ENCODE peak calls at places on chromosomes 11 and 22, in seven cellular contexts. U, O, H, Q, Z, X and M are unnamed samples.

GRCh38 chr22:32076726-32077550 is 33.9 kb downstream of the SLC5A1 start:
- DNase-seq in Q (no peak), X (no peak), O (no peak), U (no peak), H (no peak), Z (no peak), M (no peak)

GRCh38 chr11:65410936-65411680 is 11.5 kb upstream of the NEAT1 start:
- DNase-seq in U (no peak), Q (no peak), O (no peak), Z (peak; percentile 35), H (no peak), X (no peak), M (no peak)

GRCh38 chr11:87351671-87352070 is 313.9 kb downstream of the TMEM135 start:
- DNase-seq in H (no peak), Q (no peak), X (no peak), Z (no peak), U (peak; percentile 64), O (no peak), M (no peak)

GRCh38 chr11:80529722-80530121 is 1088.9 kb upstream of the TENM4 start:
- DNase-seq in U (no peak), Z (no peak), Q (no peak), X (no peak), O (no peak), H (no peak), M (no peak)

GRCh38 chr11:10349281-10349665 is 44.4 kb downstream of the ADM start:
- DNase-seq in Q (no peak), O (no peak), U (no peak), Z (no peak), H (no peak), X (no peak), M (no peak)

GRCh38 chr11:121018746-121019145 is 5.2 kb upstream of the TBCEL start:
- DNase-seq in X (no peak), Z (no peak), H (no peak), O (no peak), Q (no peak), U (no peak), M (no peak)

GRCh38 chr22:41563051-41563711 is 2.4 kb downstream of the CSDC2 start:
- DNase-seq in X (no peak), U (peak; percentile 60), Z (peak; percentile 81), H (no peak), O (peak; percentile 78), Q (peak; percentile 64), M (peak; percentile 90)

GRCh38 chr11:85759915-85760314 is 51.0 kb downstream of the SYTL2 start:
- DNase-seq in X (peak; percentile 76), Q (peak; percentile 75), O (peak; percentile 8), H (peak; percentile 77), Z (no peak), U (peak; percentile 90), M (peak; percentile 90)

GRCh38 chr22:26452236-26453016 is 23.4 kb downstream of the ASPHD2 start:
- DNase-seq in Z (no peak), O (no peak), U (no peak), X (no peak), Q (no peak), H (no peak), M (no peak)

GRCh38 chr11:72274435-72274834 is 30.5 kb upstream of the PHOX2A start:
- DNase-seq in O (no peak), U (no peak), X (no peak), H (no peak), Z (no peak), Q (peak; percentile 6), M (no peak)

GRCh38 chr11:86279713-86280112 is 22.3 kb upstream of the HIKESHI start:
- DNase-seq in X (no peak), Z (no peak), U (no peak), Q (no peak), H (no peak), O (no peak), M (no peak)

GRCh38 chr22:19846620-19847344 is 7.9 kb downstream of the GNB1L start:
- DNase-seq in O (no peak), H (no peak), X (no peak), U (no peak), Q (no peak), Z (no peak), M (no peak)

GRCh38 chr22:22571429-22571828 is 12.4 kb upstream of the PRAME start:
- DNase-seq in U (no peak), Q (no peak), O (no peak), X (no peak), H (no peak), Z (no peak), M (no peak)

GRCh38 chr11:102680945-102681344 is 24.6 kb downstream of the MMP27 start:
- DNase-seq in Z (no peak), U (no peak), O (no peak), X (no peak), H (no peak), Q (no peak), M (no peak)

GRCh38 chr11:110327508-110327907 is 31.1 kb upstream of the RDX start:
- DNase-seq in X (no peak), Q (no peak), Z (no peak), U (no peak), H (no peak), O (no peak), M (no peak)

GRCh38 chr11:84383571-84383970 is 1097.4 kb upstream of the CCDC90B start:
- DNase-seq in U (no peak), Q (peak; percentile 8), X (no peak), Z (no peak), H (peak; percentile 3), O (no peak), M (peak; percentile 23)

GRCh38 chr11:57775474-57775873 is 13.9 kb downstream of the CTNND1 start:
- DNase-seq in H (no peak), Q (no peak), Z (no peak), X (no peak), U (peak; percentile 34), O (no peak), M (peak; percentile 14)

GRCh38 chr11:57776577-57776976 is 15.0 kb downstream of the CTNND1 start:
- DNase-seq in U (peak; percentile 34), X (no peak), O (no peak), Q (no peak), Z (no peak), H (no peak), M (no peak)

GRCh38 chr11:57777969-57778317 is 16.3 kb downstream of the CTNND1 start:
- DNase-seq in U (peak; percentile 78), Z (no peak), X (no peak), Q (no peak), O (no peak), H (no peak), M (peak; percentile 51)

GRCh38 chr11:57778318-57779037 is 16.9 kb downstream of the CTNND1 start:
- DNase-seq in Q (peak; percentile 96), O (peak; percentile 100), Z (peak; percentile 96), H (peak; percentile 100), U (peak; percentile 99), X (peak; percentile 95), M (peak; percentile 98)

GRCh38 chr11:57776101-57776511 is 14.5 kb downstream of the CTNND1 start:
- DNase-seq in Q (no peak), X (no peak), Z (no peak), H (peak; percentile 76), O (peak; percentile 82), U (no peak), M (peak; percentile 73)
- H3K4me3 ChIP-seq in Q (peak overlapping the region; percentile 1), X (no peak overlapping the region), Z (no peak overlapping the region), H (peak overlapping the region; percentile 6), O (no peak overlapping the region), U (no peak overlapping the region), M (no peak overlapping the region)

DNA sequence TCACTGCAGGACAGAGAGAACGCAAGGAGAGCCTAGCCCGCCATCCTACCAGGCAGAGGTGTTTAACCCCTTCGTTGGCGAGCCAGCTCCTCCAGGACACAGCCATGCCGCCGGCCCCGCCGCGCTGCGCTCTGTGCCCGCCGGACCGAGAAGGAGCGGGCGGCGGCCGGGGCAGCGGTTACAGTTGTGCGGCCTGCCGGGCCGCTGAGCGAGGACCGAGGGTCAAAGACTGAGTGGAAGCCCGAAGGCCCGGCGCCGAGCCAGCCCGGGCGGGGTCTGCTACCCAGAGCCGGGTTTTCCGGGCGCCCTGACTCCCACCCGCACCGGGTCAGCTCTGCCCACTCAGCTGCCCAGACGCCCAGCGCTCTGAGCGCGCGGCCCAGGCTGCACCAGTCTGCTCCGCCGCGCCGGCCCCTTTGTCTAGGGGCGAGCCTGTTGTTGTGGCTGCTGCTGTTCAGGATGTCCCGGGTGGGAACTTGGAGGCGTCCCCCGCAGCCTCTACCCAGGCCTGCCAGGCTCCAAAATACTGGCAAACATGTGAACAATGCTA is at the start of gene NOX4:
- DNase-seq in X (no peak), O (peak; percentile 65), U (no peak), H (no peak), Z (peak; percentile 76), Q (peak; percentile 19), M (peak; percentile 76)
- H3K4me3 ChIP-seq in X (peak within 1 kb of the TSS; percentile 63), O (peak within 1 kb of the TSS; percentile 67), U (no peak within 1 kb of the TSS), H (peak within 1 kb of the TSS; percentile 47), Z (peak within 1 kb of the TSS; percentile 56), Q (peak within 1 kb of the TSS; percentile 55), M (peak within 1 kb of the TSS; percentile 53)

GRCh38 chr11:106030609-106031008 is 8.6 kb upstream of the MSANTD4 start:
- DNase-seq in Q (no peak), Z (no peak), H (no peak), X (no peak), U (no peak), O (no peak), M (no peak)
- H3K4me3 ChIP-seq in Q (no peak overlapping the region), Z (no peak overlapping the region), H (no peak overlapping the region), X (no peak overlapping the region), U (no peak overlapping the region), O (no peak overlapping the region), M (no peak overlapping the region)

GRCh38 chr22:30790366-30790765 is 95.7 kb downstream of the OSBP2 start:
- DNase-seq in Q (no peak), H (no peak), X (no peak), Z (no peak), U (no peak), O (no peak), M (no peak)

DNA sequence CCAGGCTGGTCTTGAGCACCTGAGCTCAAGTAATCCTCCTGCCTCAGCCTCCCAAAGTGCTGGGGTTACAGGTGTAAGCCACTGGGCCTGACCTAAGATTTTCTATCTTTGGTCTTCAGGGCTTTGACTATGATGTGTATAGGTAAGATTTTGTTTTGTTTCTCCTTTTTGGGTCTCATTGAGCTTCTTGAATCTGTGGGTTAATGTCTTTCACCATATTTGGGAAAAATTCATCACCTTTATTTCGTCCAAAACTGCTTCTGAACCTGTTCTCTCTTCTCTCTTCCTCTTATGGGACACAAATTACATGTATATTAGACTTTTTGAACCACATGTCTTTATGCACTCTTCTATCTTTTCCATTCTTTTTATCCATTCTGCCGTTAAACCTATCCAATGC is 100.4 kb downstream of the OSBP2 start:
- DNase-seq in H (no peak), O (no peak), Z (no peak), U (no peak), Q (no peak), X (no peak), M (no peak)
- H3K4me3 ChIP-seq in H (no peak overlapping the region), O (no peak overlapping the region), Z (no peak overlapping the region), U (no peak overlapping the region), Q (no peak overlapping the region), X (no peak overlapping the region), M (no peak overlapping the region)

GRCh38 chr11:35178862-35179261 is 39.9 kb downstream of the CD44 start:
- DNase-seq in O (no peak), H (no peak), Z (no peak), U (peak; percentile 79), X (no peak), Q (no peak), M (no peak)
- H3K4me3 ChIP-seq in O (no peak overlapping the region), H (no peak overlapping the region), Z (no peak overlapping the region), U (no peak overlapping the region), X (no peak overlapping the region), Q (no peak overlapping the region), M (no peak overlapping the region)